ENCODE peak calls at places on chromosomes 4 and X, in nine cellular contexts. One of them, this sample, is unnamed.

GRCh38 chr4:154014401-154015105 is 225.7 kb upstream of the SFRP2 start:
- DNase-seq in colonic mucosa: no peak
- DNase-seq in mesendoderm: no peak
- DNase-seq in IMR-90: no peak
- DNase-seq in left ventricle myocardium inferior: no peak
- DNase-seq in A549: no peak
- DNase-seq in aorta: no peak
- DNase-seq in CD8-positive, alpha-beta T cell: no peak
- DNase-seq in pancreas: no peak
- DNase-seq in this sample: no peak

GRCh38 chr4:37665347-37666009 is 20.7 kb downstream of the RELL1 start:
- DNase-seq in colonic mucosa: peak; percentile 50
- DNase-seq in mesendoderm: no peak
- DNase-seq in IMR-90: no peak
- DNase-seq in left ventricle myocardium inferior: no peak
- DNase-seq in A549: no peak
- DNase-seq in aorta: no peak
- DNase-seq in CD8-positive, alpha-beta T cell: no peak
- DNase-seq in pancreas: no peak
- DNase-seq in this sample: no peak

GRCh38 chrX:72685810-72686465 is 28.2 kb downstream of the PHKA1 start:
- DNase-seq in colonic mucosa: peak; percentile 25
- DNase-seq in mesendoderm: no peak
- DNase-seq in IMR-90: peak; percentile 37
- DNase-seq in left ventricle myocardium inferior: no peak
- DNase-seq in A549: peak; percentile 17
- DNase-seq in aorta: no peak
- DNase-seq in CD8-positive, alpha-beta T cell: no peak
- DNase-seq in pancreas: no peak
- DNase-seq in this sample: no peak

GRCh38 chrX:125711103-125711502 is 391.4 kb downstream of the TEX13C start:
- DNase-seq in colonic mucosa: no peak
- DNase-seq in mesendoderm: no peak
- DNase-seq in IMR-90: no peak
- DNase-seq in left ventricle myocardium inferior: no peak
- DNase-seq in A549: no peak
- DNase-seq in aorta: no peak
- DNase-seq in CD8-positive, alpha-beta T cell: no peak
- DNase-seq in pancreas: no peak
- DNase-seq in this sample: no peak

GRCh38 chrX:47634871-47635575 is 5.3 kb upstream of the CFP start:
- DNase-seq in colonic mucosa: no peak
- DNase-seq in mesendoderm: no peak
- DNase-seq in IMR-90: no peak
- DNase-seq in left ventricle myocardium inferior: no peak
- DNase-seq in A549: no peak
- DNase-seq in aorta: no peak
- DNase-seq in CD8-positive, alpha-beta T cell: no peak
- DNase-seq in pancreas: no peak
- DNase-seq in this sample: no peak

GRCh38 chrX:54042609-54043010 is 1.7 kb downstream of the PHF8 start:
- DNase-seq in colonic mucosa: peak; percentile 26
- DNase-seq in mesendoderm: peak; percentile 78
- DNase-seq in IMR-90: peak; percentile 63
- DNase-seq in left ventricle myocardium inferior: peak; percentile 25
- DNase-seq in A549: peak; percentile 41
- DNase-seq in aorta: peak; percentile 78
- DNase-seq in CD8-positive, alpha-beta T cell: peak; percentile 30
- DNase-seq in pancreas: peak; percentile 26
- DNase-seq in this sample: peak; percentile 56

GRCh38 chr4:27048350-27049100 is 187.9 kb downstream of the STIM2 start:
- DNase-seq in colonic mucosa: peak; percentile 6
- DNase-seq in mesendoderm: peak; percentile 25
- DNase-seq in IMR-90: peak; percentile 27
- DNase-seq in left ventricle myocardium inferior: no peak
- DNase-seq in A549: peak; percentile 4
- DNase-seq in aorta: no peak
- DNase-seq in CD8-positive, alpha-beta T cell: no peak
- DNase-seq in pancreas: no peak
- DNase-seq in this sample: no peak

GRCh38 chrX:39309721-39310152 is 508.5 kb downstream of the MID1IP1 start:
- DNase-seq in colonic mucosa: no peak
- DNase-seq in mesendoderm: peak; percentile 86
- DNase-seq in IMR-90: no peak
- DNase-seq in left ventricle myocardium inferior: peak; percentile 18
- DNase-seq in A549: peak; percentile 1
- DNase-seq in aorta: no peak
- DNase-seq in CD8-positive, alpha-beta T cell: peak; percentile 38
- DNase-seq in pancreas: no peak
- DNase-seq in this sample: no peak

GRCh38 chrX:18422886-18423285 is 2.5 kb upstream of the CDKL5 start:
- DNase-seq in colonic mucosa: no peak
- DNase-seq in mesendoderm: no peak
- DNase-seq in IMR-90: peak; percentile 24
- DNase-seq in left ventricle myocardium inferior: no peak
- DNase-seq in A549: no peak
- DNase-seq in aorta: no peak
- DNase-seq in CD8-positive, alpha-beta T cell: no peak
- DNase-seq in pancreas: no peak
- DNase-seq in this sample: no peak

GRCh38 chrX:47030339-47030738 is 47.9 kb upstream of the RGN start:
- DNase-seq in colonic mucosa: peak; percentile 21
- DNase-seq in mesendoderm: peak; percentile 58
- DNase-seq in IMR-90: peak; percentile 68
- DNase-seq in left ventricle myocardium inferior: no peak
- DNase-seq in A549: peak; percentile 71
- DNase-seq in aorta: no peak
- DNase-seq in CD8-positive, alpha-beta T cell: no peak
- DNase-seq in pancreas: no peak
- DNase-seq in this sample: no peak

GRCh38 chr4:32560306-32560705 is 1840.1 kb downstream of the PCDH7 start:
- DNase-seq in colonic mucosa: no peak
- DNase-seq in mesendoderm: no peak
- DNase-seq in IMR-90: no peak
- DNase-seq in left ventricle myocardium inferior: no peak
- DNase-seq in A549: no peak
- DNase-seq in aorta: no peak
- DNase-seq in CD8-positive, alpha-beta T cell: no peak
- DNase-seq in pancreas: no peak
- DNase-seq in this sample: no peak

GRCh38 chrX:30949554-30949953 is 60.5 kb upstream of the TAB3 start:
- DNase-seq in colonic mucosa: no peak
- DNase-seq in mesendoderm: peak; percentile 56
- DNase-seq in IMR-90: no peak
- DNase-seq in left ventricle myocardium inferior: no peak
- DNase-seq in A549: no peak
- DNase-seq in aorta: no peak
- DNase-seq in CD8-positive, alpha-beta T cell: no peak
- DNase-seq in pancreas: no peak
- DNase-seq in this sample: no peak

GRCh38 chr4:166733686-166734085 is 500.6 kb downstream of the SPOCK3 start:
- DNase-seq in colonic mucosa: no peak
- DNase-seq in mesendoderm: no peak
- DNase-seq in IMR-90: no peak
- DNase-seq in left ventricle myocardium inferior: no peak
- DNase-seq in A549: no peak
- DNase-seq in aorta: no peak
- DNase-seq in CD8-positive, alpha-beta T cell: no peak
- DNase-seq in pancreas: no peak
- DNase-seq in this sample: no peak

GRCh38 chrX:71871367-71871766 is 39.3 kb upstream of the NHSL2 start:
- DNase-seq in colonic mucosa: no peak
- DNase-seq in mesendoderm: peak; percentile 45
- DNase-seq in IMR-90: peak; percentile 31
- DNase-seq in left ventricle myocardium inferior: no peak
- DNase-seq in A549: no peak
- DNase-seq in aorta: no peak
- DNase-seq in CD8-positive, alpha-beta T cell: no peak
- DNase-seq in pancreas: no peak
- DNase-seq in this sample: no peak

GRCh38 chr4:5420266-5420665 is 288.1 kb downstream of the EVC2 start:
- DNase-seq in colonic mucosa: no peak
- DNase-seq in mesendoderm: no peak
- DNase-seq in IMR-90: no peak
- DNase-seq in left ventricle myocardium inferior: no peak
- DNase-seq in A549: no peak
- DNase-seq in aorta: no peak
- DNase-seq in CD8-positive, alpha-beta T cell: no peak
- DNase-seq in pancreas: no peak
- DNase-seq in this sample: no peak

GRCh38 chr4:4225915-4226605 is 669 bp downstream of the OTOP1 start:
- DNase-seq in colonic mucosa: no peak
- DNase-seq in mesendoderm: no peak
- DNase-seq in IMR-90: peak; percentile 2
- DNase-seq in left ventricle myocardium inferior: no peak
- DNase-seq in A549: no peak
- DNase-seq in aorta: no peak
- DNase-seq in CD8-positive, alpha-beta T cell: no peak
- DNase-seq in pancreas: no peak
- DNase-seq in this sample: no peak

GRCh38 chr4:93203708-93204107 is 624.8 kb upstream of the ATOH1 start:
- DNase-seq in colonic mucosa: no peak
- DNase-seq in mesendoderm: peak; percentile 75
- DNase-seq in IMR-90: peak; percentile 12
- DNase-seq in left ventricle myocardium inferior: no peak
- DNase-seq in A549: peak; percentile 6
- DNase-seq in aorta: no peak
- DNase-seq in CD8-positive, alpha-beta T cell: no peak
- DNase-seq in pancreas: no peak
- DNase-seq in this sample: peak; percentile 17

DNA sequence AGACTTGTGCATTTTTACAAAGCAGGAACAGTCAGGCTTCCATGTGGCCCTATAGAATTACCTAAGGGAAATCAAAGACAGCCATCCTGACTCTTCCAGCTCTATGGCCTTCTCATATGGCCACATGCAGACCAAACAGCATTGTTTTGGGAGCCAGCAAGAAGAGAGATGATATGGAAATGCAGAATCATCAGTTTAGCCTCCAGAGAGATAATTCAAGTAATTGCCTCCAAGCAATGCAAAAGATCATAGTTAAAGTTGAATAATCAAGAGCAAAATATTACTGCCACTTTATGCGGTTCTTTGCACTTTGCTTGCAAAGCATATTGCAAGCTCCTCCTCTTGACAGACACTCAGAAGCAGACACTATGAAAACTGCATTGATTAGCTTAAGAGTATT is 207.4 kb downstream of the ARHGAP24 start:
- DNase-seq in colonic mucosa: no peak
- DNase-seq in mesendoderm: no peak
- DNase-seq in IMR-90: no peak
- DNase-seq in left ventricle myocardium inferior: no peak
- DNase-seq in A549: no peak
- DNase-seq in aorta: no peak
- DNase-seq in CD8-positive, alpha-beta T cell: no peak
- DNase-seq in pancreas: no peak
- DNase-seq in this sample: no peak
- H3K4me1 ChIP-seq in colonic mucosa: no peaks in the 10 kb centered on the region
- H3K4me1 ChIP-seq in mesendoderm: no peaks in the 10 kb centered on the region
- H3K4me1 ChIP-seq in IMR-90: no peaks in the 10 kb centered on the region
- H3K4me1 ChIP-seq in left ventricle myocardium inferior: peaks cover 8% of the 10 kb centered on the region
- H3K4me1 ChIP-seq in A549: no peaks in the 10 kb centered on the region
- H3K4me1 ChIP-seq in aorta: no peaks in the 10 kb centered on the region
- H3K4me1 ChIP-seq in CD8-positive, alpha-beta T cell: no peaks in the 10 kb centered on the region
- H3K4me1 ChIP-seq in pancreas: no peaks in the 10 kb centered on the region
- H3K4me1 ChIP-seq in this sample: no peaks in the 10 kb centered on the region

DNA sequence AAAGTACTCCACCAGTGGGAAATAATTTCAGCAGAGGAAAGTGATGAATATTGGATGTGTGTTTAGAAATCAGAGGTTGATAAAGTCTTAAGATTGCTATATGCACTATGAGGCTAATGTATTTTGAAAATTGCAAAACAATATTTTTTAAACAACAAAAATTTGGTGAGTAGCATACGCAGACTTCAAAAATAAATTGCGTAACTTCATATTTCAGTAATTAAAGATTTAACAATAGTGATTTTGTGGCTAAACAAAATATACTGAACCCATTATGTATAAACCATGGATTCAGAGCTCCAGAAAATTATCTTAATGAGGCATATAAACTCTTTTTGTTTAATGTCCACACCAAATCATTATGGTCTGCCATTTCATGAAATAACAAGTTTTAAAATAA is 3.3 kb upstream of the TAPT1 start:
- DNase-seq in colonic mucosa: no peak
- DNase-seq in mesendoderm: no peak
- DNase-seq in IMR-90: no peak
- DNase-seq in left ventricle myocardium inferior: no peak
- DNase-seq in A549: no peak
- DNase-seq in aorta: no peak
- DNase-seq in CD8-positive, alpha-beta T cell: no peak
- DNase-seq in pancreas: no peak
- DNase-seq in this sample: no peak
- H3K4me1 ChIP-seq in colonic mucosa: peaks cover under 1% of the 10 kb centered on the region
- H3K4me1 ChIP-seq in mesendoderm: peaks cover 2% of the 10 kb centered on the region
- H3K4me1 ChIP-seq in IMR-90: no peaks in the 10 kb centered on the region
- H3K4me1 ChIP-seq in left ventricle myocardium inferior: peaks cover 70% of the 10 kb centered on the region
- H3K4me1 ChIP-seq in A549: peaks cover 23% of the 10 kb centered on the region
- H3K4me1 ChIP-seq in aorta: peaks cover under 1% of the 10 kb centered on the region
- H3K4me1 ChIP-seq in CD8-positive, alpha-beta T cell: peaks cover 9% of the 10 kb centered on the region
- H3K4me1 ChIP-seq in pancreas: peaks cover 21% of the 10 kb centered on the region
- H3K4me1 ChIP-seq in this sample: no peaks in the 10 kb centered on the region

DNA sequence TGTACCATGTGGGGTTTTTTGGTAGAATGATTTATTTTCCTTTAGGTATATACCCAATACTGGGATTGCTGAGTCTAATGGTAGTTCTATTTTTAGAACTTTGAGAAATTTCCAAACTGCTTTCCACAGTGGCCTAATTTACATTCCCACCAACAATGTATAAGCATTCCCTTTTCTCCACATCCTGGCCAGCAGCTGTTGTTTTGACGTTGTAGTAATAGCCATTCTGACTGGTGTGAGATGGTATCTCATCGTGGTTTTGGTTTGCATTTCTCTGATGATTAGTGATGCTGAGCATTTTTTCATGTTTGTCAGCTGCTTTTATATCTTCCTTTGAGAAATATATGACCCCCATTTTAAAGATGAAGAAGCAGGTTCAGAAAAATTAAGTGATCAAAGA is 153.7 kb downstream of the CBR4 start:
- DNase-seq in colonic mucosa: no peak
- DNase-seq in mesendoderm: no peak
- DNase-seq in IMR-90: peak; percentile 97
- DNase-seq in left ventricle myocardium inferior: no peak
- DNase-seq in A549: no peak
- DNase-seq in aorta: no peak
- DNase-seq in CD8-positive, alpha-beta T cell: no peak
- DNase-seq in pancreas: no peak
- DNase-seq in this sample: no peak
- H3K4me1 ChIP-seq in colonic mucosa: no peaks in the 10 kb centered on the region
- H3K4me1 ChIP-seq in mesendoderm: no peaks in the 10 kb centered on the region
- H3K4me1 ChIP-seq in IMR-90: peaks cover 28% of the 10 kb centered on the region
- H3K4me1 ChIP-seq in left ventricle myocardium inferior: peaks cover 99% of the 10 kb centered on the region
- H3K4me1 ChIP-seq in A549: peaks cover 25% of the 10 kb centered on the region
- H3K4me1 ChIP-seq in aorta: peaks cover 12% of the 10 kb centered on the region
- H3K4me1 ChIP-seq in CD8-positive, alpha-beta T cell: no peaks in the 10 kb centered on the region
- H3K4me1 ChIP-seq in pancreas: no peaks in the 10 kb centered on the region
- H3K4me1 ChIP-seq in this sample: peaks cover 15% of the 10 kb centered on the region

DNA sequence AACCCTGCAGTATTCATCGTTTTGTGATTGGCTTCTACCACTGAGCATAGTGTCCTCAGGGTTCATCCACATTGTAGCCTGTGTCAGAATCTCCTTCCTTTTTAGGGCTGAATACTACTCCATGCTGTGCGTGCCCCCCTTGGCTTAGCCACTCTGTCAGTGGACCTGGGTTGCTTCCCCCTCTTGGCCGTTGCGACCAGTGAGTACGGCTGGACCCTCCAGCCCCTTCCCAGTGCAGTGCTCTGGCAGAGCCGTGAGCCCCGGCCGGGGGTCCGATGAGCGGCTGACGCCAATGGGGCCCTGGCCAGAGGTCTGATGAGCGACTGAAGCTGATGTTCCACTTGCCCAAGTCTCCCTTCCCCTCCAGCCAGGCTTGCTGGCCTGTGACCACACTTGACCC is 6.9 kb downstream of the BLOC1S4 start:
- DNase-seq in colonic mucosa: no peak
- DNase-seq in mesendoderm: no peak
- DNase-seq in IMR-90: no peak
- DNase-seq in left ventricle myocardium inferior: no peak
- DNase-seq in A549: no peak
- DNase-seq in aorta: no peak
- DNase-seq in CD8-positive, alpha-beta T cell: no peak
- DNase-seq in pancreas: no peak
- DNase-seq in this sample: no peak
- H3K4me1 ChIP-seq in colonic mucosa: no peaks in the 10 kb centered on the region
- H3K4me1 ChIP-seq in mesendoderm: no peaks in the 10 kb centered on the region
- H3K4me1 ChIP-seq in IMR-90: peaks cover 4% of the 10 kb centered on the region
- H3K4me1 ChIP-seq in left ventricle myocardium inferior: peaks cover 18% of the 10 kb centered on the region
- H3K4me1 ChIP-seq in A549: peaks cover 11% of the 10 kb centered on the region
- H3K4me1 ChIP-seq in aorta: no peaks in the 10 kb centered on the region
- H3K4me1 ChIP-seq in CD8-positive, alpha-beta T cell: peaks cover 14% of the 10 kb centered on the region
- H3K4me1 ChIP-seq in pancreas: peaks cover 2% of the 10 kb centered on the region
- H3K4me1 ChIP-seq in this sample: no peaks in the 10 kb centered on the region